ENCODE peak calls at places on chromosomes 3 and 15, in eight cellular contexts. One of them, this sample, is unnamed.

GRCh38 chr3:46440531-46441294 is 24.0 kb downstream of the LTF start:
- DNase-seq in cardiac muscle cell: no peak
- DNase-seq in M059J: no peak
- DNase-seq in iris pigment epithelial cell: no peak
- DNase-seq in GM10248: peak
- DNase-seq in HT1080: no peak
- DNase-seq in AG04449: no peak
- DNase-seq in cardiac fibroblast: no peak
- DNase-seq in this sample: no peak

GRCh38 chr15:74376226-74376625 is 8.8 kb upstream of the CYP11A1 start:
- DNase-seq in cardiac muscle cell: no peak
- DNase-seq in GM10248: peak
- DNase-seq in HT1080: no peak
- DNase-seq in cardiac fibroblast: no peak
- DNase-seq in AG04449: no peak
- DNase-seq in iris pigment epithelial cell: no peak
- DNase-seq in M059J: no peak
- DNase-seq in this sample: no peak

GRCh38 chr3:24963762-24964625 is 464.1 kb upstream of the RARB start:
- DNase-seq in M059J: peak
- DNase-seq in iris pigment epithelial cell: peak
- DNase-seq in cardiac muscle cell: peak
- DNase-seq in AG04449: no peak
- DNase-seq in GM10248: no peak
- DNase-seq in cardiac fibroblast: peak
- DNase-seq in HT1080: peak
- DNase-seq in this sample: peak

GRCh38 chr3:55467099-55467498 is 20.0 kb downstream of the WNT5A start:
- DNase-seq in cardiac muscle cell: peak
- DNase-seq in cardiac fibroblast: peak
- DNase-seq in HT1080: no peak
- DNase-seq in AG04449: no peak
- DNase-seq in iris pigment epithelial cell: peak
- DNase-seq in M059J: no peak
- DNase-seq in GM10248: no peak
- DNase-seq in this sample: no peak

GRCh38 chr15:74175271-74176191 is 2.0 kb downstream of the ISLR start:
- DNase-seq in M059J: no peak
- DNase-seq in cardiac fibroblast: no peak
- DNase-seq in iris pigment epithelial cell: no peak
- DNase-seq in AG04449: no peak
- DNase-seq in cardiac muscle cell: no peak
- DNase-seq in HT1080: no peak
- DNase-seq in GM10248: no peak
- DNase-seq in this sample: no peak

GRCh38 chr3:52452570-52453221 is 1.1 kb downstream of the TNNC1 start:
- DNase-seq in iris pigment epithelial cell: no peak
- DNase-seq in HT1080: no peak
- DNase-seq in cardiac muscle cell: no peak
- DNase-seq in cardiac fibroblast: no peak
- DNase-seq in M059J: no peak
- DNase-seq in GM10248: no peak
- DNase-seq in AG04449: no peak
- DNase-seq in this sample: no peak

GRCh38 chr3:126858887-126859286 is 124.0 kb upstream of the PLXNA1 start:
- DNase-seq in GM10248: no peak
- DNase-seq in cardiac muscle cell: peak
- DNase-seq in HT1080: peak
- DNase-seq in cardiac fibroblast: peak
- DNase-seq in AG04449: peak
- DNase-seq in M059J: peak
- DNase-seq in iris pigment epithelial cell: peak
- DNase-seq in this sample: peak

GRCh38 chr3:15265655-15266509 is 59.8 kb downstream of the CAPN7 start:
- DNase-seq in cardiac fibroblast: no peak
- DNase-seq in GM10248: no peak
- DNase-seq in iris pigment epithelial cell: no peak
- DNase-seq in HT1080: no peak
- DNase-seq in AG04449: no peak
- DNase-seq in M059J: no peak
- DNase-seq in cardiac muscle cell: no peak
- DNase-seq in this sample: no peak

GRCh38 chr3:113758389-113759029 is 11.7 kb downstream of the ATP6V1A start:
- DNase-seq in cardiac muscle cell: peak
- DNase-seq in cardiac fibroblast: peak
- DNase-seq in M059J: peak
- DNase-seq in HT1080: peak
- DNase-seq in GM10248: no peak
- DNase-seq in AG04449: peak
- DNase-seq in iris pigment epithelial cell: peak
- DNase-seq in this sample: peak

GRCh38 chr3:125395091-125395490 is 20.0 kb upstream of the ZNF148 start:
- DNase-seq in GM10248: no peak
- DNase-seq in AG04449: no peak
- DNase-seq in cardiac muscle cell: no peak
- DNase-seq in HT1080: no peak
- DNase-seq in iris pigment epithelial cell: no peak
- DNase-seq in cardiac fibroblast: no peak
- DNase-seq in M059J: no peak
- DNase-seq in this sample: no peak

GRCh38 chr3:120450261-120450913 is 405 bp downstream of the FSTL1 start:
- DNase-seq in HT1080: peak
- DNase-seq in cardiac fibroblast: peak
- DNase-seq in iris pigment epithelial cell: no peak
- DNase-seq in cardiac muscle cell: peak
- DNase-seq in AG04449: no peak
- DNase-seq in GM10248: peak
- DNase-seq in M059J: peak
- DNase-seq in this sample: no peak

GRCh38 chr3:46844851-46845250 is 18.4 kb downstream of the MYL3 start:
- DNase-seq in cardiac fibroblast: no peak
- DNase-seq in cardiac muscle cell: no peak
- DNase-seq in M059J: no peak
- DNase-seq in AG04449: no peak
- DNase-seq in iris pigment epithelial cell: no peak
- DNase-seq in GM10248: no peak
- DNase-seq in HT1080: no peak
- DNase-seq in this sample: no peak

GRCh38 chr3:32843504-32844321 is 25.9 kb downstream of the TRIM71 start:
- DNase-seq in cardiac fibroblast: no peak
- DNase-seq in cardiac muscle cell: no peak
- DNase-seq in iris pigment epithelial cell: no peak
- DNase-seq in AG04449: no peak
- DNase-seq in HT1080: no peak
- DNase-seq in GM10248: no peak
- DNase-seq in M059J: no peak
- DNase-seq in this sample: no peak

GRCh38 chr3:161559177-161559998 is 62.8 kb downstream of the OTOL1 start:
- DNase-seq in cardiac muscle cell: peak
- DNase-seq in M059J: peak
- DNase-seq in iris pigment epithelial cell: peak
- DNase-seq in cardiac fibroblast: peak
- DNase-seq in GM10248: peak
- DNase-seq in AG04449: no peak
- DNase-seq in HT1080: peak
- DNase-seq in this sample: peak

GRCh38 chr15:29822100-29822684 is at the start of gene TJP1:
- DNase-seq in HT1080: peak
- DNase-seq in cardiac fibroblast: peak
- DNase-seq in iris pigment epithelial cell: peak
- DNase-seq in M059J: peak
- DNase-seq in GM10248: no peak
- DNase-seq in cardiac muscle cell: peak
- DNase-seq in AG04449: no peak
- DNase-seq in this sample: no peak

GRCh38 chr15:77516786-77517185 is 96.1 kb downstream of the HMG20A start:
- DNase-seq in cardiac muscle cell: no peak
- DNase-seq in HT1080: no peak
- DNase-seq in GM10248: no peak
- DNase-seq in AG04449: no peak
- DNase-seq in iris pigment epithelial cell: no peak
- DNase-seq in M059J: no peak
- DNase-seq in cardiac fibroblast: no peak
- DNase-seq in this sample: no peak

GRCh38 chr3:153547984-153548383 is 386.0 kb downstream of the RAP2B start:
- DNase-seq in cardiac muscle cell: no peak
- DNase-seq in cardiac fibroblast: no peak
- DNase-seq in AG04449: no peak
- DNase-seq in GM10248: no peak
- DNase-seq in iris pigment epithelial cell: no peak
- DNase-seq in M059J: no peak
- DNase-seq in HT1080: no peak
- DNase-seq in this sample: no peak

GRCh38 chr3:195739561-195740111 is 18.9 kb downstream of the MUC20 start:
- DNase-seq in AG04449: no peak
- DNase-seq in GM10248: no peak
- DNase-seq in M059J: no peak
- DNase-seq in cardiac fibroblast: no peak
- DNase-seq in iris pigment epithelial cell: no peak
- DNase-seq in HT1080: no peak
- DNase-seq in cardiac muscle cell: no peak
- DNase-seq in this sample: no peak

GRCh38 chr3:185253645-185254410 is at the start of gene EHHADH:
- DNase-seq in M059J: peak
- DNase-seq in cardiac fibroblast: peak
- DNase-seq in GM10248: peak
- DNase-seq in cardiac muscle cell: peak
- DNase-seq in HT1080: peak
- DNase-seq in iris pigment epithelial cell: peak
- DNase-seq in AG04449: no peak
- DNase-seq in this sample: no peak

GRCh38 chr3:187702507-187703033 is at the start of gene RTP2:
- DNase-seq in iris pigment epithelial cell: peak
- DNase-seq in AG04449: no peak
- DNase-seq in HT1080: no peak
- DNase-seq in GM10248: no peak
- DNase-seq in M059J: peak
- DNase-seq in cardiac fibroblast: no peak
- DNase-seq in cardiac muscle cell: no peak
- DNase-seq in this sample: no peak

GRCh38 chr3:8201886-8202285 is 299.7 kb upstream of the LMCD1 start:
- DNase-seq in AG04449: no peak
- DNase-seq in HT1080: peak
- DNase-seq in cardiac muscle cell: peak
- DNase-seq in iris pigment epithelial cell: peak
- DNase-seq in GM10248: no peak
- DNase-seq in cardiac fibroblast: peak
- DNase-seq in M059J: no peak
- DNase-seq in this sample: peak

GRCh38 chr3:119434703-119435102 is 28.7 kb downstream of the TMEM39A start:
- DNase-seq in iris pigment epithelial cell: no peak
- DNase-seq in cardiac muscle cell: no peak
- DNase-seq in GM10248: no peak
- DNase-seq in cardiac fibroblast: no peak
- DNase-seq in HT1080: no peak
- DNase-seq in M059J: no peak
- DNase-seq in AG04449: no peak
- DNase-seq in this sample: no peak

GRCh38 chr15:69082041-69082502 is 67.6 kb downstream of the NOX5 start:
- DNase-seq in iris pigment epithelial cell: peak
- DNase-seq in M059J: peak
- DNase-seq in cardiac fibroblast: peak
- DNase-seq in GM10248: no peak
- DNase-seq in HT1080: no peak
- DNase-seq in cardiac muscle cell: peak
- DNase-seq in AG04449: peak
- DNase-seq in this sample: no peak

GRCh38 chr3:65581313-65581712 is 457.4 kb downstream of the MAGI1 start:
- DNase-seq in HT1080: no peak
- DNase-seq in cardiac muscle cell: no peak
- DNase-seq in GM10248: no peak
- DNase-seq in M059J: no peak
- DNase-seq in cardiac fibroblast: no peak
- DNase-seq in AG04449: no peak
- DNase-seq in iris pigment epithelial cell: no peak
- DNase-seq in this sample: no peak

GRCh38 chr3:50290116-50290745 is 2.0 kb downstream of the IFRD2 start:
- DNase-seq in AG04449: no peak
- DNase-seq in cardiac fibroblast: no peak
- DNase-seq in GM10248: no peak
- DNase-seq in iris pigment epithelial cell: no peak
- DNase-seq in cardiac muscle cell: no peak
- DNase-seq in M059J: no peak
- DNase-seq in HT1080: no peak
- DNase-seq in this sample: no peak

GRCh38 chr3:42518800-42519567 is 16.5 kb downstream of the VIPR1 start:
- DNase-seq in iris pigment epithelial cell: no peak
- DNase-seq in cardiac muscle cell: no peak
- DNase-seq in M059J: no peak
- DNase-seq in cardiac fibroblast: no peak
- DNase-seq in GM10248: no peak
- DNase-seq in AG04449: no peak
- DNase-seq in HT1080: no peak
- DNase-seq in this sample: no peak

GRCh38 chr15:44084728-44085127 is 110.3 kb downstream of the FRMD5 start:
- DNase-seq in GM10248: no peak
- DNase-seq in M059J: peak
- DNase-seq in cardiac muscle cell: no peak
- DNase-seq in cardiac fibroblast: no peak
- DNase-seq in AG04449: no peak
- DNase-seq in iris pigment epithelial cell: no peak
- DNase-seq in HT1080: no peak
- DNase-seq in this sample: no peak

GRCh38 chr3:36804295-36805055 is 40.1 kb upstream of the DCLK3 start:
- DNase-seq in HT1080: no peak
- DNase-seq in cardiac fibroblast: no peak
- DNase-seq in GM10248: no peak
- DNase-seq in AG04449: no peak
- DNase-seq in iris pigment epithelial cell: no peak
- DNase-seq in cardiac muscle cell: no peak
- DNase-seq in M059J: peak
- DNase-seq in this sample: no peak

GRCh38 chr15:80780416-80781221 is 1.4 kb downstream of the CEMIP start:
- DNase-seq in iris pigment epithelial cell: peak
- DNase-seq in M059J: peak
- DNase-seq in cardiac fibroblast: peak
- DNase-seq in GM10248: no peak
- DNase-seq in HT1080: peak
- DNase-seq in cardiac muscle cell: peak
- DNase-seq in AG04449: no peak
- DNase-seq in this sample: no peak

GRCh38 chr3:174640932-174641331 is 218.2 kb upstream of the NAALADL2 start:
- DNase-seq in M059J: no peak
- DNase-seq in cardiac muscle cell: no peak
- DNase-seq in AG04449: no peak
- DNase-seq in iris pigment epithelial cell: no peak
- DNase-seq in HT1080: no peak
- DNase-seq in GM10248: no peak
- DNase-seq in cardiac fibroblast: no peak
- DNase-seq in this sample: no peak

GRCh38 chr3:9168230-9168629 is 81.2 kb downstream of the SRGAP3 start:
- DNase-seq in GM10248: peak
- DNase-seq in iris pigment epithelial cell: peak
- DNase-seq in AG04449: no peak
- DNase-seq in cardiac muscle cell: no peak
- DNase-seq in cardiac fibroblast: no peak
- DNase-seq in M059J: no peak
- DNase-seq in HT1080: no peak
- DNase-seq in this sample: no peak

GRCh38 chr3:181711325-181712135 is at the start of gene SOX2:
- DNase-seq in GM10248: peak
- DNase-seq in iris pigment epithelial cell: peak
- DNase-seq in HT1080: no peak
- DNase-seq in cardiac muscle cell: peak
- DNase-seq in AG04449: no peak
- DNase-seq in M059J: peak
- DNase-seq in cardiac fibroblast: peak
- DNase-seq in this sample: no peak

GRCh38 chr3:172355836-172356235 is 92.4 kb downstream of the GHSR start:
- DNase-seq in HT1080: peak
- DNase-seq in cardiac fibroblast: peak
- DNase-seq in GM10248: no peak
- DNase-seq in cardiac muscle cell: peak
- DNase-seq in AG04449: peak
- DNase-seq in M059J: peak
- DNase-seq in iris pigment epithelial cell: peak
- DNase-seq in this sample: peak

GRCh38 chr15:40098489-40099261 is 10.0 kb downstream of the BMF start:
- DNase-seq in HT1080: peak
- DNase-seq in GM10248: peak
- DNase-seq in AG04449: peak
- DNase-seq in cardiac muscle cell: peak
- DNase-seq in M059J: peak
- DNase-seq in cardiac fibroblast: peak
- DNase-seq in iris pigment epithelial cell: peak
- DNase-seq in this sample: peak

This sample was measured in non-pigmented ciliary epithelial cell.